ENCODE peak calls at places on chromosomes 16 and 17, in seven cellular contexts. R is renal cortical epithelial cell, V is GF-D8, S is GM23338, U is AML-193, B is cardiac muscle cell, O is cardiac fibroblast. E is an unnamed sample.
A peak's percentile ranks its signal among the peaks of the same experiment; 100 is the strongest.

GRCh38 chr16:16004314-16004749 is 54.9 kb downstream of the ABCC1 start:
- DNase-seq in R (peak; percentile 46), V (no peak), S (no peak), U (no peak), B (no peak), O (peak; percentile 76), E (no peak)

GRCh38 chr17:80308672-80309517 is 48.2 kb downstream of the RNF213 start:
- DNase-seq in R (no peak), V (no peak), S (no peak), U (no peak), B (peak; percentile 4), O (no peak), E (no peak)

GRCh38 chr16:78461496-78461938 is 362.1 kb downstream of the WWOX start:
- DNase-seq in R (peak; percentile 68), V (no peak), S (no peak), U (no peak), B (no peak), O (no peak), E (no peak)

GRCh38 chr17:12591336-12591735 is 74.4 kb upstream of the MYOCD start:
- DNase-seq in R (peak; percentile 9), V (no peak), S (peak; percentile 20), U (no peak), B (no peak), O (peak; percentile 26), E (no peak)

GRCh38 chr17:77329741-77330531 is 189.2 kb downstream of the SEC14L1 start:
- DNase-seq in R (no peak), V (no peak), S (no peak), U (no peak), B (no peak), O (no peak), E (no peak)

GRCh38 chr17:42283241-42284019 is 4.9 kb upstream of the STAT5A start:
- DNase-seq in R (no peak), V (no peak), S (no peak), U (no peak), B (no peak), O (no peak), E (no peak)

GRCh38 chr17:38798614-38799500 is 499 bp downstream of the PIP4K2B start:
- DNase-seq in R (no peak), V (peak; percentile 30), S (peak; percentile 45), U (peak; percentile 48), B (no peak), O (peak; percentile 47), E (no peak)

GRCh38 chr16:6081320-6081976 is 983.9 kb upstream of the EEF2KMT start:
- DNase-seq in R (no peak), V (no peak), S (peak; percentile 70), U (peak; percentile 21), B (peak; percentile 45), O (peak; percentile 3), E (peak; percentile 20)

GRCh38 chr17:55601874-55602364 is 90.7 kb upstream of the SMIM36 start:
- DNase-seq in R (peak; percentile 46), V (peak; percentile 2), S (peak; percentile 91), U (peak; percentile 15), B (peak; percentile 23), O (peak; percentile 74), E (peak; percentile 42)

GRCh38 chr16:19700319-19700781 is 17.7 kb downstream of the KNOP1 start:
- DNase-seq in R (peak; percentile 95), V (no peak), S (no peak), U (no peak), B (no peak), O (peak; percentile 69), E (no peak)

GRCh38 chr17:12081720-12082119 is 61.0 kb downstream of the MAP2K4 start:
- DNase-seq in R (no peak), V (no peak), S (peak; percentile 13), U (no peak), B (no peak), O (no peak), E (no peak)

GRCh38 chr16:15988268-15989013 is 39.0 kb downstream of the ABCC1 start:
- DNase-seq in R (no peak), V (peak; percentile 81), S (no peak), U (no peak), B (peak; percentile 12), O (no peak), E (no peak)

GRCh38 chr17:44584498-44584897 is 27.2 kb downstream of the FZD2 start:
- DNase-seq in R (no peak), V (no peak), S (no peak), U (no peak), B (peak; percentile 62), O (no peak), E (no peak)

GRCh38 chr16:29753516-29753915 is 7.7 kb upstream of the C16orf54 start:
- DNase-seq in R (no peak), V (no peak), S (no peak), U (no peak), B (no peak), O (no peak), E (no peak)

GRCh38 chr16:65510850-65511249 is 389.0 kb upstream of the CDH11 start:
- DNase-seq in R (peak; percentile 26), V (no peak), S (no peak), U (no peak), B (no peak), O (peak; percentile 11), E (no peak)

GRCh38 chr16:15946257-15947044 is 3.0 kb upstream of the ABCC1 start:
- DNase-seq in R (peak; percentile 91), V (no peak), S (no peak), U (no peak), B (no peak), O (peak; percentile 85), E (peak; percentile 73)

GRCh38 chr17:1829189-1829578 is 518 bp downstream of the SMYD4 start:
- DNase-seq in R (no peak), V (no peak), S (peak; percentile 53), U (no peak), B (no peak), O (peak; percentile 30), E (no peak)

GRCh38 chr16:75546293-75546692 is 9.8 kb downstream of the TMEM231 start:
- DNase-seq in R (no peak), V (no peak), S (no peak), U (no peak), B (no peak), O (no peak), E (no peak)

GRCh38 chr17:27519550-27519949 is 63.3 kb downstream of the KSR1 start:
- DNase-seq in R (no peak), V (no peak), S (no peak), U (no peak), B (no peak), O (no peak), E (no peak)

GRCh38 chr16:74563828-74564263 is 43.1 kb downstream of the GLG1 start:
- DNase-seq in R (peak; percentile 76), V (peak; percentile 34), S (no peak), U (peak; percentile 87), B (no peak), O (peak; percentile 72), E (no peak)

GRCh38 chr16:89922884-89923639 is at the start of gene TUBB3:
- DNase-seq in R (peak; percentile 32), V (no peak), S (peak; percentile 91), U (no peak), B (peak; percentile 87), O (peak; percentile 79), E (peak; percentile 78)

GRCh38 chr17:74859439-74860228 is at the start of gene GRIN2C:
- DNase-seq in R (no peak), V (no peak), S (no peak), U (no peak), B (peak; percentile 56), O (no peak), E (no peak)

GRCh38 chr17:66426397-66427033 is 124.1 kb downstream of the PRKCA start:
- DNase-seq in R (no peak), V (peak; percentile 61), S (peak; percentile 65), U (peak; percentile 39), B (no peak), O (peak; percentile 52), E (no peak)

GRCh38 chr16:1863681-1864460 is 8.1 kb downstream of the MEIOB start:
- DNase-seq in R (peak; percentile 54), V (peak; percentile 8), S (peak; percentile 49), U (peak; percentile 36), B (peak; percentile 44), O (peak; percentile 66), E (peak; percentile 28)

GRCh38 chr17:8005951-8006730 is 3.7 kb downstream of the GUCY2D start:
- DNase-seq in R (no peak), V (no peak), S (peak; percentile 46), U (no peak), B (no peak), O (no peak), E (no peak)

GRCh38 chr16:65745201-65745600 is 621.3 kb upstream of the CDH5 start:
- DNase-seq in R (no peak), V (no peak), S (no peak), U (no peak), B (no peak), O (no peak), E (no peak)

GRCh38 chr17:39096435-39097158 is 54.8 kb downstream of the PLXDC1 start:
- DNase-seq in R (no peak), V (no peak), S (no peak), U (peak; percentile 84), B (no peak), O (no peak), E (no peak)

GRCh38 chr17:78130439-78131101 is at the start of gene TMC8:
- DNase-seq in R (no peak), V (peak; percentile 92), S (no peak), U (peak; percentile 92), B (no peak), O (no peak), E (no peak)

GRCh38 chr17:38325221-38325851 is 18.4 kb downstream of the GPR179 start:
- DNase-seq in R (no peak), V (no peak), S (peak; percentile 58), U (no peak), B (no peak), O (no peak), E (no peak)

GRCh38 chr16:84380405-84380804 is 12.1 kb downstream of the ATP2C2 start:
- DNase-seq in R (no peak), V (peak; percentile 40), S (no peak), U (no peak), B (no peak), O (no peak), E (no peak)

GRCh38 chr17:37261286-37261685 is 114.5 kb upstream of the C17orf78 start:
- DNase-seq in R (peak; percentile 90), V (peak; percentile 21), S (no peak), U (peak; percentile 21), B (no peak), O (peak; percentile 34), E (no peak)

GRCh38 chr17:51263001-51263400 is 2.7 kb downstream of the UTP18 start:
- DNase-seq in R (peak; percentile 69), V (no peak), S (no peak), U (no peak), B (no peak), O (peak; percentile 44), E (no peak)

GRCh38 chr16:80680046-80680445 is 124.4 kb downstream of the CDYL2 start:
- DNase-seq in R (no peak), V (no peak), S (no peak), U (no peak), B (no peak), O (no peak), E (no peak)

GRCh38 chr17:59330314-59330942 is 1.0 kb upstream of the YPEL2 start:
- DNase-seq in R (peak; percentile 93), V (no peak), S (peak; percentile 40), U (no peak), B (peak; percentile 38), O (no peak), E (no peak)

E was measured in NCI-H460.